ENCODE peak calls at places on chromosomes 3 and 15, in five cellular contexts. J is effector memory CD4-positive, alpha-beta T cell; X is cardiac muscle cell; K is psoas muscle; G is naive thymus-derived CD4-positive, alpha-beta T cell. W is an unnamed sample.

GRCh38 chr15:56286213-56286612 is 42.5 kb upstream of the RFX7 start:
- DNase-seq in J (no peak), X (no peak), K (no peak), G (no peak), W (no peak)

GRCh38 chr3:12440927-12441326 is 43.4 kb upstream of the TSEN2 start:
- DNase-seq in J (no peak), X (no peak), K (peak; percentile 77), G (no peak), W (no peak)

GRCh38 chr3:177733233-177733632 is 536.0 kb upstream of the TBL1XR1 start:
- DNase-seq in J (no peak), X (no peak), K (no peak), G (no peak), W (no peak)

GRCh38 chr3:14401692-14402303 is 608 bp upstream of the SLC6A6 start:
- DNase-seq in J (no peak), X (no peak), K (no peak), G (no peak), W (no peak)

GRCh38 chr15:88489321-88489720 is 21.8 kb downstream of the MRPS11 start:
- DNase-seq in J (no peak), X (no peak), K (no peak), G (no peak), W (no peak)

GRCh38 chr3:195906865-195907729 is 1.3 kb downstream of the TNK2 start:
- DNase-seq in J (peak; percentile 68), X (no peak), K (peak; percentile 85), G (peak; percentile 50), W (no peak)

GRCh38 chr3:183306798-183307671 is 54.0 kb downstream of the B3GNT5 start:
- DNase-seq in J (no peak), X (peak; percentile 39), K (peak; percentile 87), G (no peak), W (no peak)

GRCh38 chr3:4819294-4819693 is 159.9 kb upstream of the BHLHE40 start:
- DNase-seq in J (no peak), X (no peak), K (no peak), G (no peak), W (no peak)

GRCh38 chr3:171528102-171528501 is 67.9 kb upstream of the TNIK start:
- DNase-seq in J (no peak), X (no peak), K (no peak), G (no peak), W (no peak)

GRCh38 chr15:38690737-38691332 is 126.2 kb upstream of the RASGRP1 start:
- DNase-seq in J (peak; percentile 71), X (peak; percentile 83), K (peak; percentile 53), G (peak; percentile 60), W (no peak)

GRCh38 chr3:2172561-2173171 is 74.0 kb downstream of the CNTN4 start:
- DNase-seq in J (no peak), X (no peak), K (no peak), G (no peak), W (no peak)

GRCh38 chr3:171745577-171746319 is 64.5 kb downstream of the PLD1 start:
- DNase-seq in J (no peak), X (no peak), K (peak; percentile 46), G (no peak), W (no peak)

GRCh38 chr3:146071636-146072035 is 89.3 kb downstream of the PLOD2 start:
- DNase-seq in J (no peak), X (no peak), K (no peak), G (no peak), W (no peak)

GRCh38 chr3:127794402-127794801 is 27.9 kb downstream of the MGLL start:
- DNase-seq in J (no peak), X (no peak), K (no peak), G (no peak), W (no peak)

GRCh38 chr3:167684389-167684993 is 30.7 kb upstream of the WDR49 start:
- DNase-seq in J (peak; percentile 41), X (peak; percentile 81), K (no peak), G (no peak), W (peak; percentile 21)

GRCh38 chr15:39585871-39586301 is 5.0 kb downstream of the THBS1 start:
- DNase-seq in J (no peak), X (no peak), K (no peak), G (no peak), W (peak; percentile 13)

GRCh38 chr3:82100378-82100777 is 338.9 kb upstream of the GBE1 start:
- DNase-seq in J (no peak), X (peak; percentile 63), K (no peak), G (no peak), W (no peak)

GRCh38 chr3:14829811-14830210 is 11.0 kb downstream of the FGD5 start:
- DNase-seq in J (no peak), X (no peak), K (no peak), G (no peak), W (no peak)

GRCh38 chr3:184067573-184068055 is 14.8 kb downstream of the HTR3C start:
- DNase-seq in J (no peak), X (no peak), K (no peak), G (no peak), W (no peak)

GRCh38 chr15:47803767-47804166 is 86.5 kb downstream of the SEMA6D start:
- DNase-seq in J (no peak), X (no peak), K (no peak), G (no peak), W (peak; percentile 26)

GRCh38 chr3:9913601-9914000 is 3.3 kb upstream of the IL17RC start:
- DNase-seq in J (no peak), X (no peak), K (no peak), G (no peak), W (no peak)

DNA sequence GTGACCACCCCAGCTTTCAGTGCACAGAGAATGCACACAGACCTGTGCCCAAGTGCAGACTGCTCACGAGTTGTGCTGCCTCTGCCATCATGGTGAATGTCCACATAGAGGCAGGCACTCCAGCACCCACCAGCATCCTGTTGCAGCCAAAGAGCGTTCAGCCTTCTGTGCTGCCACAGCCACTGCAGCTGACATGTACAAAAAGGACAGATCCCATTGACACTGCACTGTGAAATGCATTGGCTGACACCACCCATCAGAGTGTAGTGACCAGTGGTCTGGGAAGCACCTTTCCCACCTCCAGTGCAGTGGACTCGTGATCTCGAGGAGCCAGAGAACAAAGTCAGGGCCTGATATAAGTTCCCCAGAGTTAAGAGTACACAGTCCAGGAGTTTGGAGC is 260.3 kb downstream of the RAP2B start:
- DNase-seq in J (no peak), X (no peak), K (no peak), G (no peak), W (no peak)
- H3K9me3 ChIP-seq in J (no peaks in the 10 kb centered on the region), X (no peaks in the 10 kb centered on the region), K (peaks cover 15% of the 10 kb centered on the region), G (peaks cover 19% of the 10 kb centered on the region), W (no peaks in the 10 kb centered on the region)

GRCh38 chr3:101143002-101143401 is 149.8 kb upstream of the ABI3BP start:
- DNase-seq in J (no peak), X (no peak), K (no peak), G (no peak), W (no peak)
- H3K27ac ChIP-seq in J (no peak overlapping the region), X (no peak overlapping the region), K (no peak overlapping the region), G (no peak overlapping the region), W (no peak overlapping the region)

GRCh38 chr3:39104961-39105686 is 2.3 kb downstream of the GORASP1 start:
- DNase-seq in J (no peak), X (no peak), K (no peak), G (no peak), W (no peak)
- H3K4me1 ChIP-seq in J (peaks cover 20% of the 10 kb centered on the region), X (peaks cover 5% of the 10 kb centered on the region), K (peaks cover 34% of the 10 kb centered on the region), G (peaks cover 22% of the 10 kb centered on the region), W (peaks cover 15% of the 10 kb centered on the region)

DNA sequence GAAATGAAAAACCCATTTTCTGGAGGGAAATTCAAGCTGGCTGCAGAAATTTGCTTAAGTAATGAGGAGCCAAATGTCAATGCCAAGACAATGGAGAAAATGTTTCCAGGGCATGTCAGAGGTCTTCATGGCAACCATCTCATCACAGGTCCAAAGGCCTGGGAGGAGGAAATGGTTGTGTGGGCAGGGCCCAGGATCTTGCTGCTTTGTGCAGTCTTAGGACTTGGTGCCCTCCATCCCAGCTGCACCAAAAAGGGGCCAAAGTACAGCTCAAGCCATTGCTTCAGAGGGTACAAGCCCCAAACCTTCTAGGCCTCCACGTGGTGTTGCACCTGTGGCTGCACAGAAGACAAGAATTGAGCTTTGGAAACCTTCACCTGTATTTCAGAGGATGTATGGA is 59.3 kb downstream of the POMGNT2 start:
- DNase-seq in J (no peak), X (no peak), K (no peak), G (no peak), W (no peak)
- H3K9me3 ChIP-seq in J (peaks cover 7% of the 10 kb centered on the region), X (no peaks in the 10 kb centered on the region), K (peaks cover 24% of the 10 kb centered on the region), G (peaks cover 25% of the 10 kb centered on the region), W (peaks cover 2% of the 10 kb centered on the region)

GRCh38 chr15:78004222-78004727 is 73.2 kb downstream of the TBC1D2B start:
- DNase-seq in J (no peak), X (peak; percentile 64), K (no peak), G (no peak), W (no peak)

GRCh38 chr15:78002996-78003395 is 74.5 kb downstream of the TBC1D2B start:
- DNase-seq in J (no peak), X (no peak), K (no peak), G (no peak), W (no peak)

GRCh38 chr15:78006567-78007205 is 70.8 kb downstream of the TBC1D2B start:
- DNase-seq in J (no peak), X (no peak), K (peak; percentile 71), G (no peak), W (no peak)

GRCh38 chr15:78003539-78004008 is 73.9 kb downstream of the TBC1D2B start:
- DNase-seq in J (no peak), X (peak; percentile 15), K (peak; percentile 77), G (no peak), W (no peak)

DNA sequence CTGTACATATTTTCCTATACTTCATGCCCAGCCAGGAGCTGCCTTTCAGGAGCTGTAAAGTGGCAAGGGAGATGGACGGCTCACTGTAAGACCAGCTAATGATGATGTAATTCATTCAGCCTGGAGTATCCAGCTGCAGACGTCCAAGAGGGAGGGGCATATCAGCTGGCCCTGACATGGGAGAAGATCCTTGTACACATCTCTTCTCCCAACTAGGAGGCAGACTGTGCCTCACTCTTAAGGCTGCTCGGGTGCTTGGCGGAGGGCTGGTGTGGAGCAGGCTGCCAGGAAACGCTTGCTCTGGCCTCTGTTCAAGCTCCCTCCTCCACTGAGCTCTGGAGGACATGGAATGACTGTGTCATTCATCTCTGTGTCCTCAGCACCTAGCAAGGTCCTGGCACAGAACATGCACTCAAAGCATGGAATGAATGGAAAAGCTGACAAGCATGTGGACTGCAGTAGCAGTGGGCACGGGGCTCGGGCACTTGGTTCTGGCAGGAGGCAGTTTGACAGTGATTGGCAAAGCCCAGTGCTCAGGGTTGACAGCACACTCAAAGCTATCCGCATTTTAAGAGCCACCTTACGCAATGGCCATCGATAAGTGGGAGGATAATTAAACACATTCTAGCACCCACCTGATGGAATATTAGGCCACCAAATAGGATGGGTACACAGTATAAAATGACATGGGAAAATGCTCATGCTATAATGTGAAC is 72.4 kb downstream of the TBC1D2B start:
- DNase-seq in J (no peak), X (no peak), K (peak; percentile 93), G (no peak), W (no peak)
- H3K27ac ChIP-seq in J (no peak overlapping the region), X (no peak overlapping the region), K (peak overlapping the region; percentile 70), G (no peak overlapping the region), W (no peak overlapping the region)

DNA sequence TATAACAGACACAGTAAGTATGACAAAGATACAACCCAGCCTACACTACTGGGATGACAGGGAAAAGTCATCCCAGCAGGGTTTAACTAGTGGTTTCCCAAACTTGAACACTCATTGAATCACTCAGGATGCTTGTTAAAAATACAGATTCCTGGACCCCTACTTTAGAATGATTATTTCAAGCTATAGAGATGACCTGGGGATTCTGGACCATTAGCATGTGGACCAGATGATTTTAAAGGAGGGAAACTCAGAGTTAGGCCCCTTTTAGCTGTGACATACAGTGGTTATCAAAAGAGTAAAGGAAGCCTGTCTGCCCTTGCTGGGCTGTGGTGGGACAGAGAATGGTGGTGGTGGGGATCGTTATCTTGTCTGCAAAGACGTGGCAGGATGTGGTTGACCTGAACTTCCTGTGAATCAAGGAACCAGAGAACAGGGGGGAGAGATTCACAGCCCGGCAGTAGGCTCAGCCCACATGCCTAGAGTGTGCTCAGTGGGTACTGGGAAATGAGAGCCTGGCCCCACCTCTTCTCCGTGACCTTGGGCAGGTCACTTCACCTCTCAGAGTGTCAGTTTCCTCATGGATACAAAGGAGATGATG is 306.3 kb downstream of the RPLP1 start:
- DNase-seq in J (peak; percentile 82), X (no peak), K (no peak), G (peak; percentile 51), W (peak; percentile 7)
- H3K4me1 ChIP-seq in J (peaks cover 73% of the 10 kb centered on the region), X (no peaks in the 10 kb centered on the region), K (no peaks in the 10 kb centered on the region), G (peaks cover 81% of the 10 kb centered on the region), W (peaks cover 18% of the 10 kb centered on the region)